ENCODE peak calls at places on chromosomes 6 and 20, in eight cellular contexts. B, O, D, X, C, Q, G and A are unnamed samples.

GRCh38 chr6:135054238-135054574 is 416 bp downstream of the HBS1L start:
- DNase-seq in B (peak), O (no peak), D (no peak), X (no peak), C (no peak), Q (no peak), G (no peak), A (no peak)

GRCh38 chr20:62875419-62876355 is 14.1 kb upstream of the TCFL5 start:
- DNase-seq in B (peak), O (peak), D (peak), X (peak), C (no peak), Q (peak), G (peak), A (no peak)

GRCh38 chr6:105181981-105182515 is 2.2 kb upstream of the POPDC3 start:
- DNase-seq in B (no peak), O (no peak), D (no peak), X (no peak), C (no peak), Q (no peak), G (no peak), A (no peak)

GRCh38 chr20:37305079-37305478 is 15.6 kb downstream of the MANBAL start:
- DNase-seq in B (no peak), O (no peak), D (no peak), X (no peak), C (no peak), Q (no peak), G (no peak), A (no peak)

GRCh38 chr6:168916576-168917207 is 337.0 kb downstream of the THBS2 start:
- DNase-seq in B (no peak), O (peak), D (no peak), X (peak), C (no peak), Q (no peak), G (peak), A (no peak)

GRCh38 chr20:60815656-60816055 is 436.4 kb upstream of the CDH4 start:
- DNase-seq in B (no peak), O (no peak), D (no peak), X (no peak), C (no peak), Q (no peak), G (no peak), A (no peak)

GRCh38 chr6:78231002-78231401 is 578.2 kb downstream of the MEI4 start:
- DNase-seq in B (peak), O (no peak), D (no peak), X (no peak), C (no peak), Q (no peak), G (no peak), A (no peak)

GRCh38 chr20:62117658-62118057 is 4.6 kb upstream of the LSM14B start:
- DNase-seq in B (no peak), O (peak), D (no peak), X (no peak), C (peak), Q (no peak), G (no peak), A (peak)

GRCh38 chr6:77740380-77740779 is 87.5 kb downstream of the MEI4 start:
- DNase-seq in B (peak), O (no peak), D (no peak), X (peak), C (no peak), Q (peak), G (no peak), A (no peak)

GRCh38 chr20:6121504-6121903 is 1.3 kb downstream of the FERMT1 start:
- DNase-seq in B (no peak), O (no peak), D (no peak), X (no peak), C (no peak), Q (no peak), G (no peak), A (no peak)

GRCh38 chr20:34579191-34579661 is 20.7 kb downstream of the MAP1LC3A start:
- DNase-seq in B (peak), O (peak), D (no peak), X (peak), C (no peak), Q (peak), G (peak), A (no peak)

GRCh38 chr20:46587986-46588385 is 37.5 kb upstream of the OCSTAMP start:
- DNase-seq in B (no peak), O (no peak), D (no peak), X (no peak), C (no peak), Q (no peak), G (no peak), A (no peak)

GRCh38 chr20:56392282-56393132 is at the start of gene CSTF1:
- DNase-seq in B (peak), O (peak), D (peak), X (peak), C (peak), Q (peak), G (peak), A (peak)
- TF ChIP-seq CTCF in B (no peak), O (no peak), D (no peak), X (no peak), C (no peak), Q (no peak), G (no peak), A (no peak)

DNA sequence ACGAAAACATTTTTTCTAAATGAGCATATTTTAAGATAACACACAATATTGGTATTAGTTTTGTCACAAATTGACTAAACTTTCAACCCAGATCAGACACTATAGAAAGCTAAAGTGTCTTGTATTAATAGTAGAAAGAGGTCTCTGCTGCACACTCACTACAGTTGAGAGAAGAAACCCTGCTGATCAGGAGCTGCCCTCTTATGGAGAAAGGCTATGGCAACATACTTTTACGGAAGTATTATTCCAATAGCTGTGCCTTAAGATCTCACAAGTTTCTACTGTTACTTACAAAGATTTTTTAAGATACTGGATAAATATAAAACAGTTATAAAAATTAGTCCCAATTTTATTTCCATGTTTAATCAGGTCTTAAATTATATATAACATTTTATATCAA is 155.7 kb downstream of the RIMS1 start:
- DNase-seq in B (no peak), O (no peak), D (no peak), X (no peak), C (no peak), Q (no peak), G (no peak), A (no peak)
- TF ChIP-seq CTCF in B (no peak), O (no peak), D (peak), X (peak), C (no peak), Q (no peak), G (peak), A (no peak)

DNA sequence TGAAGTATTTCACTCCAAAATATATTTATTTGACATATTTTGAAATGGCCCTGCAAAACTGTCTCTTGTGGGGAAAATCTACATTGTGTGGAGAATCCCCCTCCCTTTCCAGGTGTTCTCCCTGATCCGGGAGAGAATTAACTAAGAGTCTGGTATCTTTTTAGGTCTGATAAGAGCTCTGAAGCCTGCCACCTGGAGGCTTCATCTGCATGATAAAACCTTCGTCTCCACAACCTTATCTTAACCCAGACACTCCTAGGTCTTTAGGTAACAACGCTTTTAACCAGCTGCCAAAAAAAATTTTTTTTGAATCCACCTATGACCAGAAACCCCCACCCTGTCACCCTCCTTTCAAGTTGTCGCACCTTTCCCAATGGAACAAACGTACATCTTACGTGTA is 43.0 kb downstream of the FAM184A start:
- DNase-seq in B (no peak), O (no peak), D (peak), X (no peak), C (no peak), Q (no peak), G (no peak), A (no peak)
- TF ChIP-seq CTCF in B (no peak), O (no peak), D (peak), X (no peak), C (no peak), Q (no peak), G (no peak), A (no peak)

DNA sequence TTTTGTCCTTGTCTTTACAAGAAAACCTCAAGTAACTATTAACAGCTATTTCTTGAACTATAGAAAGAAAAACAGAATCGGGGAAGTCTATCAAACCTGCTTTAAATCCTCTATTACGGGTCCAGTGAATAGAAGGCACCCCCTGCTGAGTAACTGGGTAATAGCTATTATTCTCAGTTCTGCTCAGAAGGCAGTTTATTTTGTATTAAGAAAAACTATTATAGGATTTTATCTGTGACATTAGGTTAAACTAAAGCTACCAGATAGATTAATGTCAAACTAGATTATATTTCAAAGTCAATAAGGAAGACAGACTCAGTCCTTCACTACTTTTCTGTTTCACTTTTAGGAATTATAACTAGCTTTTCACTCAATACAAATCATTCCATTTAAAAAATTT is 93.7 kb downstream of the DST start:
- DNase-seq in B (no peak), O (no peak), D (no peak), X (no peak), C (no peak), Q (no peak), G (no peak), A (no peak)
- TF ChIP-seq CTCF in B (no peak), O (no peak), D (no peak), X (peak), C (no peak), Q (no peak), G (peak), A (no peak)

GRCh38 chr6:89952361-89952680 is 58.1 kb downstream of the GJA10 start:
- DNase-seq in B (no peak), O (no peak), D (no peak), X (no peak), C (no peak), Q (no peak), G (no peak), A (no peak)

GRCh38 chr6:89952696-89953095 is 58.4 kb downstream of the GJA10 start:
- DNase-seq in B (no peak), O (no peak), D (no peak), X (peak), C (peak), Q (no peak), G (no peak), A (peak)

GRCh38 chr6:89950446-89950845 is 56.2 kb downstream of the GJA10 start:
- DNase-seq in B (no peak), O (no peak), D (no peak), X (no peak), C (no peak), Q (no peak), G (no peak), A (no peak)

GRCh38 chr6:89950879-89951391 is 56.7 kb downstream of the GJA10 start:
- DNase-seq in B (no peak), O (peak), D (no peak), X (no peak), C (no peak), Q (no peak), G (no peak), A (no peak)

DNA sequence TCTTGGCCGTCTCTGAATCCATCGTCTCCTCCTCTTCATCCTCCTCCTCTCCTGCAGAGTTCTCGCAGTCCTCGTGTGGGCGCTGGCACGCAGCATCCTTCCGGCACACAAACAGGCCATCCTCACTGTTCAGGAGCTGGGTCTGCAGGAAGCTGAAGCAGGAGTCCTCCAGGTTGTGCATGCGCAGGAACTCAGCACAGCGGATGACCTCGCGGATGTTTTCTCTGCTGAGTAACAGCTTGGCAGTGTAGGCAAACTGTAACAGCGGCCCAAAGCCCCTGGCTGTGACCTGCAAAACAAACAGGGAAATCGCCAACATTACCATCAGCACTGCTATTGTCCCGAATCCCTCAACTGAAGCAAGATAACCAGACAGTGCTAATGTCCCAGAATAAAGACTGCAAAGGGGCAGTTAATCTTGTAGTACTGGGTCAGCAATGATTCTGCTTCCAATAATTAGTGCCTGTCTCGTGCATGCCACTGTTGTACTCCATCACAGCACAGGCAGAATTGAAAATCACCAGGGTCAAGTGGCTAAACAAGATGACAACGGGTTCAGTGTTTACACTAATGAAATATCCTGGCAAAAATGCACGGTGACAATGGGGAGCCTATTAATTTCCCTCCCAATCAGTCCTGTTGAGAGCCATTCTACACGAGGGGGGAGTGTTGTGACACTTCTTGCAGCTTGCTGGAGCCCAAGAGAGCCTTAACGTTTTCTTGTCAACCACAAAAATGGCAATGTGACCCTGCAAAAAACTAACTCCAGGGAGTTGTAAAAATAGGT is 57.5 kb downstream of the GJA10 start:
- DNase-seq in B (no peak), O (no peak), D (peak), X (peak), C (no peak), Q (no peak), G (no peak), A (no peak)
- TF ChIP-seq CTCF in B (no peak), O (no peak), D (peak), X (no peak), C (no peak), Q (no peak), G (no peak), A (no peak)

GRCh38 chr6:38141045-38141444 is 321.5 kb downstream of the ZFAND3 start:
- DNase-seq in B (no peak), O (no peak), D (no peak), X (no peak), C (no peak), Q (no peak), G (no peak), A (no peak)

GRCh38 chr6:38141716-38142115 is 322.2 kb downstream of the ZFAND3 start:
- DNase-seq in B (no peak), O (no peak), D (no peak), X (no peak), C (no peak), Q (no peak), G (no peak), A (no peak)

GRCh38 chr6:38142178-38142902 is 322.8 kb downstream of the ZFAND3 start:
- DNase-seq in B (no peak), O (no peak), D (no peak), X (no peak), C (no peak), Q (no peak), G (no peak), A (no peak)

GRCh38 chr6:38144365-38144764 is 324.8 kb downstream of the ZFAND3 start:
- DNase-seq in B (no peak), O (no peak), D (no peak), X (no peak), C (no peak), Q (no peak), G (no peak), A (no peak)

GRCh38 chr6:38143191-38144154 is 323.9 kb downstream of the ZFAND3 start:
- DNase-seq in B (no peak), O (no peak), D (no peak), X (no peak), C (no peak), Q (no peak), G (no peak), A (no peak)
- TF ChIP-seq CTCF in B (no peak), O (no peak), D (no peak), X (no peak), C (no peak), Q (no peak), G (no peak), A (no peak)

GRCh38 chr6:40244684-40245083 is 310.4 kb upstream of the MOCS1 start:
- DNase-seq in B (no peak), O (no peak), D (no peak), X (no peak), C (no peak), Q (no peak), G (no peak), A (no peak)
- TF ChIP-seq CTCF in B (no peak), O (no peak), D (no peak), X (no peak), C (no peak), Q (no peak), G (no peak), A (no peak)

GRCh38 chr6:18820725-18821124 is 433.6 kb downstream of the RNF144B start:
- DNase-seq in B (no peak), O (no peak), D (peak), X (no peak), C (no peak), Q (no peak), G (no peak), A (no peak)

GRCh38 chr6:18823782-18824386 is 436.7 kb downstream of the RNF144B start:
- DNase-seq in B (peak), O (no peak), D (peak), X (peak), C (no peak), Q (peak), G (no peak), A (no peak)
- TF ChIP-seq CTCF in B (peak), O (peak), D (peak), X (peak), C (peak), Q (peak), G (peak), A (peak)